ENCODE peak calls at places on chromosomes 2 and 18, in four cellular contexts. W is HepG2, I is HCT116, K is K562. F is an unnamed sample. For H3K4me1, the result is how much of the 10 kb centered on the place peaks cover.

GRCh38 chr2:146388757-146389156 is 1456.1 kb upstream of the ACVR2A start:
- DNase-seq in W (no peak), K (no peak), I (no peak), F (no peak)

GRCh38 chr2:81545626-81546025 is 1241.1 kb upstream of the LRRTM1 start:
- DNase-seq in I (no peak), K (no peak), W (no peak), F (no peak)

GRCh38 chr2:50433635-50434034 is 598.3 kb downstream of the NRXN1 start:
- DNase-seq in I (no peak), W (no peak), K (no peak), F (no peak)

GRCh38 chr2:42338567-42339190 is 22.3 kb downstream of the COX7A2L start:
- DNase-seq in I (no peak), W (no peak), K (no peak), F (no peak)

GRCh38 chr2:157839162-157839801 is 36.8 kb downstream of the ACVR1 start:
- DNase-seq in K (peak), W (peak), I (no peak), F (no peak)

GRCh38 chr2:202519453-202519852 is 115.3 kb upstream of the FAM117B start:
- DNase-seq in K (no peak), I (no peak), W (no peak), F (no peak)

GRCh38 chr2:169294001-169294675 is 68.2 kb downstream of the LRP2 start:
- DNase-seq in I (no peak), W (peak), K (no peak), F (no peak)

GRCh38 chr18:48836231-48836805 is 114.4 kb downstream of the SMAD7 start:
- DNase-seq in K (no peak), W (no peak), I (no peak), F (no peak)

GRCh38 chr2:99925960-99926359 is 216.4 kb downstream of the AFF3 start:
- DNase-seq in K (no peak), I (no peak), W (no peak), F (no peak)

GRCh38 chr2:236856856-236857616 is 228.7 kb upstream of the COPS8 start:
- DNase-seq in W (no peak), I (no peak), K (no peak), F (no peak)

GRCh38 chr2:127054996-127055785 is 51.8 kb downstream of the BIN1 start:
- DNase-seq in W (no peak), K (no peak), I (no peak), F (no peak)

GRCh38 chr2:82636411-82637020 is 1822.6 kb downstream of the SUCLG1 start:
- DNase-seq in W (no peak), K (no peak), I (no peak), F (no peak)

GRCh38 chr2:219453691-219454131 is 19.1 kb downstream of the SPEG start:
- DNase-seq in W (no peak), I (no peak), K (no peak), F (no peak)

DNA sequence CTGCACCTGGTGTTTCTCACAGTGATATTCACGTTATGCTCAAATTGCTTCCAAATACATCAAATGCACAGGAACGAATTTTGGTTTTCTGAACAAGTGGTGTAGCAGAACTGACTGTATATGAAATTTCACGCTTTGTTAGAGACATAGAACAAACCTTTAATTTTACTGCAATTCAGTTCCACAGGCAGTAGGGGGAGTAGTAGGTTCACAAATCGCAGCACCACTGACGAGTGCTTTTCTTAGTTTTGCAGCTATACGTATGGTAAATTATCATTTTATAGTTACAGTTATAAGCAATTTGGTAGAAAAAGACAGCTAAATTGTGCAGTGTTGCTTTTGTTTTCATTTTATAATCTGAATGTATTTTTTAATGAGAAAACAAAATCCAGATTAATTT is 113.3 kb downstream of the KIAA1328 start:
- DNase-seq in K (peak), W (peak), I (peak), F (peak)
- TF ChIP-seq TCF7L2 in K (no peak), W (no peak), I (no peak), F (no peak)

GRCh38 chr2:217829420-217829819 is 173.4 kb downstream of the TNS1 start:
- DNase-seq in I (no peak), W (no peak), K (no peak), F (no peak)
- H3K4me1 ChIP-seq in I (under half), W (under half), K (under half), F (under half)

DNA sequence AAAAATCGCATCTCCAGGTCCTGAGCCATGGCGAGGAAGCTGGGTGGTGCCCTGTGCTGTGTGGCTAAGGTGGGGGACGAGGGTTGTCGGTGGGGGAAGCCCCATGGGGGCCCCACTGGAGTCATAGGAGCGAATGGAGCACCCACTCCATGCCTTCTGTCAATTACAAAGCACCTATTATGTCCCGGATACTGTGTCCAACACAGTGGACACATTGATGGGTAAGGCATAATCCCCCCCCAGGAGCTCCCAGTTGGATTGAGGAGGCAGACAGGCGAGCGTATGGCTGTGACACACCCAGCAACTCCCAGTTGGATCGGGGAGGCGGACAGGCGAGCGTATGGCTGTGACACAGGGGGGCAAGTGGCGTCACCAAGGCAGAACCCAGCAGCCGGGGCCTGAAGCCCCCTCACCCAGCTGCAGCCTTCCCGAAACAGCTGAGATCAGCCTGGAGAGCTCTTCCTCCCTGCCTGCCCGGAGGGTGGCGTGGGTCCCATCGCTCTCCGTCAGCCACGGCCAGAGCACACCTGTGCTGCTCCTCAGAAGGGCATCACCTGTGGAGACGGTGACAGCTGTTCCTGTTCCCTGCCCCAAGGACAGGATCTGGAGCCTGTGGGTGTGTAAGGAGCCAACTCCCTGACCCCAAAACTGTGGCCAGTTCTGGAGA is 69.6 kb downstream of the HPCAL1 start:
- DNase-seq in I (no peak), K (no peak), W (no peak), F (no peak)
- TF ChIP-seq TCF7L2 in I (no peak), K (no peak), W (no peak), F (no peak)

GRCh38 chr18:46574740-46575108 is 82.3 kb downstream of the LOXHD1 start:
- DNase-seq in I (no peak), K (no peak), W (no peak), F (no peak)

GRCh38 chr18:46575851-46576250 is 81.2 kb downstream of the LOXHD1 start:
- DNase-seq in W (no peak), I (no peak), K (no peak), F (no peak)

GRCh38 chr18:46581648-46582047 is 75.4 kb downstream of the LOXHD1 start:
- DNase-seq in W (no peak), K (no peak), I (no peak), F (no peak)

GRCh38 chr18:46577546-46577945 is 79.5 kb downstream of the LOXHD1 start:
- DNase-seq in I (no peak), K (no peak), W (no peak), F (no peak)

DNA sequence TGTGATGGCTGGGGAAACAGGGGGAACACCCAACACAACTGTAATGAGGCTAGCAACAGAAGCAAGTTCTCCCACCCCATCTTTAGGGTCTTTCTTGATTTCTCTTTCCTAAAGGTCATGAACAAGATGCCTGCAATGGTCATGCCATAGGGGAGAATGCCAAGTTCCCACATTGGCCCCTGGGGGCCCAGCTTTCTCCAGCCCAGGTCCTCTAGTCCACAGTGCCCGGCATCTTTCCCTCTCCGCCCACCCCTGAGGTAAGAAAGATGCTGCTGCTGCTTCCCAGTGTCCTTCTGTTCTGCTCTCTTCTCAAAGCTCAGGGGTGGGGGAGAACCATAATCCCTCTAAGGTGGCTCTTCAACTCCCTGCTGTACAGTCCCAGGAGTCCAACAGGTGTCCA is 78.0 kb downstream of the LOXHD1 start:
- DNase-seq in K (no peak), I (no peak), W (no peak), F (no peak)
- H3K4me1 ChIP-seq in K (under half), I (under half), W (under half), F (under half)

GRCh38 chr18:28115149-28115550 is 61.8 kb downstream of the CDH2 start:
- DNase-seq in I (no peak), K (no peak), W (peak), F (no peak)
- TF ChIP-seq TCF7L2 in I (no peak), K (no peak), W (no peak), F (no peak)

GRCh38 chr18:13577091-13577697 is 149.2 kb downstream of the FAM210A start:
- DNase-seq in K (no peak), W (no peak), I (no peak), F (no peak)

GRCh38 chr18:13578400-13578799 is 148.0 kb downstream of the FAM210A start:
- DNase-seq in K (no peak), I (no peak), W (no peak), F (no peak)

GRCh38 chr18:13574355-13574754 is 152.0 kb downstream of the FAM210A start:
- DNase-seq in W (no peak), K (no peak), I (no peak), F (no peak)

GRCh38 chr18:13574761-13575160 is 151.6 kb downstream of the FAM210A start:
- DNase-seq in K (no peak), I (no peak), W (no peak), F (no peak)

GRCh38 chr18:13576598-13576997 is 149.8 kb downstream of the FAM210A start:
- DNase-seq in W (no peak), K (no peak), I (no peak), F (no peak)
- H3K4me1 ChIP-seq in W (under half), K (under half), I (under half), F (under half)

GRCh38 chr18:60060578-60060977 is 160.8 kb downstream of the PMAIP1 start:
- DNase-seq in W (no peak), I (no peak), K (no peak), F (no peak)
- TF ChIP-seq TCF7L2 in W (no peak), I (no peak), K (no peak), F (no peak)